ENCODE peak calls at places on chromosomes 2 and 18, in seven cellular contexts. I, K, M, P, H, Z and E are unnamed samples.
A peak's percentile ranks its signal among the peaks of the same experiment; 100 is the strongest.

GRCh38 chr2:117770696-117771095 is 43.8 kb upstream of the DDX18 start:
- DNase-seq in P (no peak), Z (no peak), H (no peak), K (no peak), I (no peak), M (no peak), E (no peak)

GRCh38 chr2:191167766-191168165 is 17.0 kb upstream of the STAT4 start:
- DNase-seq in M (no peak), H (no peak), Z (peak; percentile 81), K (peak; percentile 93), P (no peak), I (peak; percentile 55), E (no peak)

GRCh38 chr2:140595107-140595506 is 1535.7 kb downstream of the LRP1B start:
- DNase-seq in H (no peak), P (no peak), M (no peak), K (no peak), I (no peak), Z (no peak), E (no peak)

GRCh38 chr2:174593574-174594203 is 3.9 kb downstream of the WIPF1 start:
- DNase-seq in I (peak; percentile 67), Z (peak; percentile 84), H (peak; percentile 67), P (no peak), K (peak; percentile 84), M (no peak), E (peak; percentile 6)

GRCh38 chr2:227870710-227871374 is 589 bp upstream of the DAW1 start:
- DNase-seq in I (no peak), K (peak; percentile 71), Z (peak; percentile 45), M (no peak), P (no peak), H (no peak), E (no peak)

GRCh38 chr18:8835556-8835955 is 130.2 kb downstream of the MTCL1 start:
- DNase-seq in Z (peak; percentile 82), M (no peak), P (peak; percentile 53), H (no peak), K (peak; percentile 85), I (no peak), E (no peak)

GRCh38 chr18:47261902-47262301 is 10.4 kb upstream of the SKOR2 start:
- DNase-seq in Z (no peak), H (no peak), K (no peak), P (no peak), M (no peak), I (no peak), E (no peak)

GRCh38 chr2:239256297-239256696 is 144.5 kb downstream of the HDAC4 start:
- DNase-seq in K (no peak), Z (no peak), P (no peak), I (no peak), H (no peak), M (no peak), E (no peak)

GRCh38 chr2:132911726-132912724 is 242.0 kb upstream of the LYPD1 start:
- DNase-seq in H (no peak), I (no peak), P (no peak), Z (peak; percentile 13), K (peak; percentile 48), M (no peak), E (no peak)

GRCh38 chr2:198054299-198054698 is 249.9 kb downstream of the PLCL1 start:
- DNase-seq in M (no peak), P (peak; percentile 19), K (peak; percentile 33), I (peak; percentile 62), Z (peak; percentile 62), H (peak; percentile 36), E (peak; percentile 15)

GRCh38 chr18:11995445-11996189 is 14.3 kb downstream of the IMPA2 start:
- DNase-seq in Z (peak; percentile 84), I (peak; percentile 88), H (peak; percentile 58), P (peak; percentile 60), M (peak; percentile 76), K (peak; percentile 83), E (peak; percentile 48)

GRCh38 chr2:43773876-43774613 is at the start of gene DYNC2LI1:
- DNase-seq in Z (peak; percentile 96), H (peak; percentile 70), I (peak; percentile 92), K (peak; percentile 93), P (peak; percentile 86), M (peak; percentile 88), E (peak; percentile 84)

GRCh38 chr2:60519259-60519863 is 34.1 kb downstream of the BCL11A start:
- DNase-seq in K (no peak), P (no peak), Z (peak; percentile 87), I (no peak), H (no peak), M (no peak), E (no peak)

GRCh38 chr2:53859354-53860159 is at the start of gene GPR75:
- DNase-seq in M (peak; percentile 45), I (peak; percentile 12), P (peak; percentile 41), Z (peak; percentile 76), K (peak; percentile 18), H (no peak), E (peak; percentile 43)

GRCh38 chr2:238910751-238911351 is 63.0 kb downstream of the TWIST2 start:
- DNase-seq in M (no peak), H (no peak), I (peak; percentile 30), P (no peak), K (no peak), Z (peak; percentile 50), E (no peak)

GRCh38 chr2:36516136-36516870 is 81.7 kb downstream of the FEZ2 start:
- DNase-seq in Z (peak; percentile 55), K (peak; percentile 60), H (no peak), P (no peak), I (no peak), M (no peak), E (no peak)

GRCh38 chr2:44944102-44944951 is 2.8 kb downstream of the SIX3 start:
- DNase-seq in I (no peak), P (no peak), K (no peak), M (no peak), H (no peak), Z (peak; percentile 47), E (no peak)

GRCh38 chr2:3200420-3200939 is 177.1 kb downstream of the EIPR1 start:
- DNase-seq in Z (no peak), H (no peak), I (no peak), P (no peak), K (peak; percentile 5), M (no peak), E (no peak)

GRCh38 chr2:158967731-158968395 is 577 bp upstream of the TANC1 start:
- DNase-seq in K (peak; percentile 74), I (peak; percentile 42), H (no peak), Z (peak; percentile 80), P (peak; percentile 34), M (peak; percentile 59), E (peak; percentile 58)

GRCh38 chr2:73386894-73387636 is 1.4 kb downstream of the ALMS1 start:
- DNase-seq in I (no peak), H (no peak), P (no peak), Z (peak; percentile 4), K (no peak), M (no peak), E (no peak)

GRCh38 chr2:7930800-7931635 is 750.8 kb upstream of the ID2 start:
- DNase-seq in P (no peak), Z (peak; percentile 83), K (no peak), I (peak; percentile 20), H (no peak), M (peak; percentile 18), E (no peak)

GRCh38 chr2:2507471-2507997 is 176.5 kb upstream of the MYT1L start:
- DNase-seq in K (no peak), M (no peak), H (no peak), Z (no peak), P (no peak), I (no peak), E (no peak)

GRCh38 chr2:216632952-216633615 is at the start of gene IGFBP2:
- DNase-seq in H (peak; percentile 18), Z (peak; percentile 55), I (peak; percentile 47), M (peak; percentile 61), K (peak; percentile 61), P (peak; percentile 49), E (peak; percentile 85)

GRCh38 chr2:196480653-196481322 is 158.7 kb upstream of the CCDC150 start:
- DNase-seq in P (no peak), Z (peak; percentile 72), I (no peak), M (no peak), K (no peak), H (no peak), E (no peak)

GRCh38 chr2:241269707-241270520 is 45.6 kb downstream of the HDLBP start:
- DNase-seq in H (no peak), Z (peak; percentile 46), P (no peak), I (no peak), M (no peak), K (no peak), E (no peak)
- H3K4me3 ChIP-seq in H (no peak overlapping the region), Z (peak overlapping the region; percentile 96), P (no peak overlapping the region), I (no peak overlapping the region), M (no peak overlapping the region), K (peak overlapping the region; percentile 93), E (no peak overlapping the region)

DNA sequence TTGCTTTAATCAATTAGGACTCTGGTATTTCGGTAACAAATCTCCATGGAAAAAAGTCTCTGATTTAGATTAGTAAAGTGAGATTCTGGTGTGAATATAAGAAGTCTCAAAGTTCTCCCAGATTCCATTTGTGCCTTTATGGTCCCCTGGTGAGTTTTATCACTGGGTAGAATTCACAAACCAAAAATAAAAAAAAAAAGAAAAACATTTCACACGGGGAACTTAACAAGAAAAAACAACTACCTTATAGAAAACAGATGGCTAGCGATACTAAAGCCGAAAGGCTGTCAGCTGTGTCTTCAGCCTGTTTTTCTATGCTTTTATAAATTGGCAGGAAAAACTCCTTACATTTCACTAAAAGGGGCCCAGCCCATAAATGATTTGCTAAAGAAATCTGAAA is 50.6 kb downstream of the COL5A2 start:
- DNase-seq in M (no peak), I (no peak), P (no peak), K (peak; percentile 39), Z (peak; percentile 49), H (no peak), E (no peak)
- H3K4me3 ChIP-seq in M (no peak overlapping the region), I (no peak overlapping the region), P (no peak overlapping the region), K (no peak overlapping the region), Z (peak overlapping the region; percentile 55), H (no peak overlapping the region), E (no peak overlapping the region)

GRCh38 chr18:55859116-55859515 is 271.1 kb upstream of the TCF4 start:
- DNase-seq in Z (peak; percentile 52), I (no peak), K (no peak), H (no peak), M (no peak), P (no peak), E (no peak)
- H3K4me3 ChIP-seq in Z (peak overlapping the region; percentile 80), I (no peak overlapping the region), K (peak overlapping the region; percentile 44), H (no peak overlapping the region), M (peak overlapping the region; percentile 46), P (peak overlapping the region; percentile 26), E (no peak overlapping the region)

DNA sequence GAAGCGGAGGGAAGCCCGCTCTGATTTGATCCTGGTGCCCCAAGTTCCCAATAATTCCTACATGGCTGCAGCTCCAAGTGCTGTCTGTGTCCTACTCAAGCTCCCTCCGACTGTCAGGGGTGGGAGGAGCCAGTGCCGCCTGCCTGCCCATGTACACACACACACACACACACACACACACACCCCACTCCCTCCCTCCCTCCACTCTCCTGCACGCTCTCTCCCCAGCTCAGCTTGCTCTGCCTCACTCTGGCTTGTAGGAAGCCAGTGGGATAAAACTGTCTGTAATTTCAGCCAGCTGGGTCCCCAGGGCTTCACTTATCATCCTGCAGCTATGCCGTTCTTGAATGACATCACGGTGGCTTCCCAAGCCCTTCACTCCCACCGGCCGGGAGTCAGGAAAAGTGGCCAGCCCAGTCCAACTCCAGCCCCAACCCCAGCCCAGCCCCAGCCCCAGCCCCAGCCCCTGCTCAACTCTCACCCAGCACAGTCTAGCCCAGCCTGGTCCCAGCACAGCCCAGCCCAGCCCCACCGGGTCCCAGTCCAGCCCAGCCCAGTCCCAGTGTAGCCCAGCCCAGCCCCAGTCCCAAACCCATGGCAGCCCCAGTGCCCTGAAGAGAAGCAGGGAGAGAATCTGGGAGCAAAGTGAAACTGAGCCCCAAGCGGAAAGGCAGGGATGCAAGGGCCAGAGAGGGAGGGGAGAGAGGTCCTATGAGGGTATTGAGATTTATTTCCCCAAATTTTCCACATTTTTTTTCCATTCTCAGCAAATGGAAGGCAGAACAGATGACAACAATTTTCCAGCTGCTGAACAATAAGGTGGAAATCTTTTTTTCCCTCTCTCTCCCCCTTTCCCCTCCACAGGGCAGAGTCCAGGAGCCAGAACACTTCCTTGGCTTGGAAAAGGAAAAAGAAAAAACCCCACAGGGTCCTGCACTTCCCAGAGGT is 144.0 kb downstream of the TNS1 start:
- DNase-seq in P (no peak), K (peak; percentile 86), M (peak; percentile 81), I (peak; percentile 57), H (no peak), Z (peak; percentile 98), E (peak; percentile 43)
- H3K4me3 ChIP-seq in P (peak overlapping the region; percentile 39), K (no peak overlapping the region), M (peak overlapping the region; percentile 58), I (no peak overlapping the region), H (no peak overlapping the region), Z (peak overlapping the region; percentile 17), E (peak overlapping the region; percentile 16)